ENCODE peak calls at places on chromosomes 3 and 15, in seven cellular contexts. Z is GM23338, Q is lung, A is PC-9, P is keratinocyte, G is psoas muscle, M is neuronal stem cell. N is an unnamed sample.

GRCh38 chr3:23944861-23945652 is at the start of gene NR1D2:
- DNase-seq in Z (peak), Q (peak), A (peak), P (no peak), G (peak), M (peak), N (no peak)

GRCh38 chr15:44489464-44489863 is 47.5 kb upstream of the EIF3J start:
- DNase-seq in Z (no peak), Q (no peak), A (peak), P (peak), G (no peak), M (no peak), N (no peak)

GRCh38 chr15:34682673-34683072 is 72.1 kb downstream of the GJD2 start:
- DNase-seq in Z (no peak), Q (no peak), A (peak), P (peak), G (no peak), M (no peak), N (peak)

GRCh38 chr15:70762469-70763119 is 764 bp downstream of the UACA start:
- DNase-seq in Z (peak), Q (no peak), A (peak), P (no peak), G (peak), M (peak), N (no peak)

GRCh38 chr3:127456471-127457093 is 134.0 kb downstream of the TPRA1 start:
- DNase-seq in Z (peak), Q (no peak), A (no peak), P (peak), G (peak), M (no peak), N (peak)

GRCh38 chr15:68679961-68680371 is 101.2 kb downstream of the CORO2B start:
- DNase-seq in Z (no peak), Q (no peak), A (no peak), P (no peak), G (no peak), M (no peak), N (no peak)

GRCh38 chr3:331881-332280 is 135.3 kb downstream of the CHL1 start:
- DNase-seq in Z (no peak), Q (no peak), A (no peak), P (no peak), G (no peak), M (no peak), N (no peak)

GRCh38 chr15:39135989-39136388 is 444.9 kb upstream of the THBS1 start:
- DNase-seq in Z (no peak), Q (no peak), A (no peak), P (no peak), G (no peak), M (no peak), N (no peak)

GRCh38 chr15:71106802-71107500 is 8.3 kb upstream of the THSD4 start:
- DNase-seq in Z (no peak), Q (no peak), A (peak), P (no peak), G (no peak), M (no peak), N (no peak)

GRCh38 chr3:11548721-11549131 is 95.0 kb downstream of the VGLL4 start:
- DNase-seq in Z (no peak), Q (no peak), A (no peak), P (no peak), G (no peak), M (no peak), N (no peak)

GRCh38 chr15:67882487-67883227 is 42.8 kb upstream of the RNU6-1 start:
- DNase-seq in Z (no peak), Q (no peak), A (no peak), P (no peak), G (no peak), M (no peak), N (no peak)

GRCh38 chr3:187979543-187979942 is 174.4 kb upstream of the LPP start:
- DNase-seq in Z (no peak), Q (no peak), A (no peak), P (no peak), G (no peak), M (no peak), N (no peak)

GRCh38 chr3:17213102-17213501 is 328.3 kb downstream of the PLCL2 start:
- DNase-seq in Z (no peak), Q (no peak), A (peak), P (no peak), G (no peak), M (no peak), N (peak)

GRCh38 chr15:70494861-70495571 is 268.3 kb downstream of the UACA start:
- DNase-seq in Z (no peak), Q (no peak), A (peak), P (peak), G (no peak), M (no peak), N (peak)

GRCh38 chr3:195094211-195094921 is 176.6 kb downstream of the XXYLT1 start:
- DNase-seq in Z (peak), Q (no peak), A (no peak), P (no peak), G (peak), M (no peak), N (no peak)

GRCh38 chr3:147002721-147003120 is 397.6 kb upstream of the PLSCR5 start:
- DNase-seq in Z (no peak), Q (no peak), A (no peak), P (no peak), G (no peak), M (no peak), N (no peak)

GRCh38 chr3:195896361-195897080 is 11.8 kb downstream of the TNK2 start:
- DNase-seq in Z (peak), Q (no peak), A (no peak), P (no peak), G (peak), M (no peak), N (no peak)

GRCh38 chr3:180296971-180297370 is 260.2 kb upstream of the PEX5L start:
- DNase-seq in Z (no peak), Q (no peak), A (no peak), P (no peak), G (no peak), M (no peak), N (no peak)
- H3K27ac ChIP-seq in Z (no peak), Q (no peak), A (no peak), P (no peak), G (no peak), M (no peak), N (no peak)

DNA sequence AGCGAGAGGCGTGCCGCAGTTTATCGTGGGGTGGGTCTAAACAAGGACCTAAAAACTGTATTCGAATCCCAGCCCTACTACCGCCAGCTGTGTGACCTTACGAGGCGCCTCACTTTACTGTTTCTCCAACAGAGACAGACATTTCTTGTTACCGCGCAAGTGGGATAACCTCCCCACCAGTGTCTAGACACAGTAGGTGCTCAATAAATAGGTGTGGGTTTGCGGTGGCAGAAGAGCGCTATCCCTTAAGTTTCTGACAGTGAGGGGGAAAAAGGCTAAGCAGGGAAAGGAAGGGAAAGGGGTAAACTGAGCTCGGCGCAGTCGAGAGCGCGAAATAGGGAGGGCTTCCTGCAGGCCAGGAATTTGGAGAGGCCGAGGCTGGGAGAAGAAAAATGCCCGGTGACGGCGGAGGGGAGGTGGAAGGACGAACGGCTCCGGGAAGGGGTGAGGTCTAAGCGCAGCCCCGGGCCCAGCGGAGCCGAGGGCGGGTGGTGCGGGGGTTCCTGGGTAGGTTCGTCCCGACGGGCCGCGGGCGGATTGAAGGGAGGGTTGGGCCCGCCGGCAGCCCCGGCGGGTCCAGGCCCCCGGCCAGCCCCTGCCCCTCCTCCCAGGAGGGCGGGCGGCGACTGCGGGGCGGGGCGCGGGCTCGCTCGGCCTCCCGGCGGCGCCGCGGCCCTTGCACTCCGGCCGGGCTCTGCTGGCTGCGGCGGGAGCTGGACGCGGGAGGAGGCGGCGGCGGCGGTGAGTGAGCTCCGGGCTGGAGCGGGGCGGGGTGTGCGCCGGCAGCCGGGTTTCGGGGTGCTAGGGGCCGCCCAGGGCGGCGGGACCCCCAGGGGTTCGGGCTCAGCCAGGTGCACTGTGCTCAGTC is at the start of gene CGNL1:
- DNase-seq in Z (peak), Q (no peak), A (no peak), P (no peak), G (peak), M (peak), N (no peak)
- H3K27ac ChIP-seq in Z (no peak), Q (peak), A (no peak), P (no peak), G (no peak), M (no peak), N (no peak)

GRCh38 chr15:51876169-51876568 is 46.7 kb downstream of the TMOD3 start:
- DNase-seq in Z (no peak), Q (no peak), A (no peak), P (peak), G (no peak), M (no peak), N (peak)
- H3K27ac ChIP-seq in Z (no peak), Q (no peak), A (peak), P (peak), G (no peak), M (no peak), N (peak)

DNA sequence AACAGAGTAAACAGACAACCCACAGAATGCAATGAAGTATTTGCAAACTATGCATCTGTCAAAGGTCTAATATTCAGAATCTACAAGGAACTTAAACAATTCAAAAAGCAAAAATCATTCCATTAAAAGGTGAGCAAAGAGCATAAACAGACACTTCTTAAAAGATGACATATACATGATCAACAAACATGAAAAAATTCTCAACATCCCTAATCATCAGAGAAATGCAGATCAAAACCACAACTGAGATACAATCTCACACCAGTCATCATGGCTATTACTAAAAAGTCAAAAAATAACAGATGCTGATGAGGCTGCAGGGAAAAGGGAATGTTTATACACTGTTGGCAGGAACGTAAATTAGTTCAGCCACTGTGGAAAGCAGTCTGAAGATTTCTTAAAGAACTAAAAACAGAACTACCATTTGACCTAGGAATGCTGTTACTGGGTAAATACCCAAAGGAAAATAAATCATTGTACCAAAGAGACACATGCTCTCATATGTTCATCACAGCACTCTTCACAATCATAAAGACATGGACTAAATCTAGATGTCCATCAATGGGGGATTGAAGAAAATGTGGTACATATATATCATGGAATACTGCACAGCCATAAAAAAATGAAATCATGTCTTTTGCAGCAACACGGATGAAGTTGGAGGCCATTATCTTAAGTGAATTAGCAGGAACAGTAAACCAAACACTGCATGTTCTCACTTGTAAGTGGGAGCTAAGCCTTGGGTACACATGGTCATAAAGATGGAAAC is 393.3 kb upstream of the CBLB start:
- DNase-seq in Z (no peak), Q (no peak), A (no peak), P (no peak), G (no peak), M (no peak), N (no peak)
- H3K27ac ChIP-seq in Z (no peak), Q (no peak), A (no peak), P (no peak), G (no peak), M (no peak), N (no peak)

DNA sequence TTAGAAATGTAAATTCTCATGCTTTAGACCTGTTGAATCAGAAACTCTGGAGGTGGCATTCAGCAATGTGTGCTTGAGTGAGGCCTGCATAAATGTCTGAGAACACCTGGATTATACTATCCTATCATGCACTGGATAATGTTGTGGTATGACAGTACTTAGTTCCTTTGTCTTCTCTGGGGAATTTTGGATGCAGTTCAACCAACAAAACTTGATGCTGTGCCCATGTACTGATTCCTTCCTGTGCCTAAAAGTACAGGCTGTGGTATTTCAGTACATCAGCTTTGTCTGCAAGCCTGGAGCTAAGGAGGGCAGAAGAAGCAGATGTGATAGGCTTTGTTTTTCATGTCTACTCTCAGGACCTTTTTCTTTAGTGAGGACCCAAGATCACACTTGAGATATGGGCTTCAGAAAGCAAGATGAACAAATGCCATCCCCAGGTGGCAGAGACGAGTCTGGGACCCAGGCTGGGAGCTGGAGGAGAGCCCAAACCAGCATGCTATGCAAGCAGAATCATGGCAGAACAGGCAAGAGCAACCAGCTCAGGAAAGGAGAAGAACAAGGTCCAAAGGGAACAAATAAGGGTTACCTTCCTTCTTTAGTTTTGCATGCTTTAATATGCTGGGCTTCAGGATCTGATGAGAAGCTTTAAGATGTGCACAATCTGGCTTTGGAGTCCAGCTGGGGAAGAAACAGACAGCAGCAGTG is 124.7 kb downstream of the MYRIP start:
- DNase-seq in Z (no peak), Q (no peak), A (no peak), P (no peak), G (no peak), M (no peak), N (no peak)
- H3K27ac ChIP-seq in Z (no peak), Q (no peak), A (no peak), P (no peak), G (no peak), M (no peak), N (no peak)

GRCh38 chr15:80776420-80777045 is 2.6 kb upstream of the CEMIP start:
- DNase-seq in Z (peak), Q (peak), A (no peak), P (no peak), G (peak), M (peak), N (no peak)

GRCh38 chr15:80778621-80778963 is 578 bp upstream of the CEMIP start:
- DNase-seq in Z (no peak), Q (no peak), A (peak), P (no peak), G (no peak), M (no peak), N (no peak)

GRCh38 chr15:80777836-80778620 is 1.1 kb upstream of the CEMIP start:
- DNase-seq in Z (no peak), Q (no peak), A (peak), P (no peak), G (no peak), M (no peak), N (no peak)

GRCh38 chr15:80775340-80775739 is 3.8 kb upstream of the CEMIP start:
- DNase-seq in Z (no peak), Q (no peak), A (no peak), P (no peak), G (no peak), M (no peak), N (no peak)

GRCh38 chr15:80777137-80777536 is 2.0 kb upstream of the CEMIP start:
- DNase-seq in Z (no peak), Q (no peak), A (peak), P (no peak), G (no peak), M (no peak), N (peak)
- H3K27ac ChIP-seq in Z (no peak), Q (peak), A (peak), P (peak), G (peak), M (no peak), N (peak)

GRCh38 chr3:177523072-177523675 is 325.9 kb upstream of the TBL1XR1 start:
- DNase-seq in Z (no peak), Q (no peak), A (peak), P (no peak), G (no peak), M (no peak), N (no peak)

GRCh38 chr3:177523991-177524438 is 326.7 kb upstream of the TBL1XR1 start:
- DNase-seq in Z (no peak), Q (no peak), A (peak), P (no peak), G (no peak), M (no peak), N (no peak)

GRCh38 chr3:177525414-177525813 is 328.1 kb upstream of the TBL1XR1 start:
- DNase-seq in Z (no peak), Q (no peak), A (no peak), P (no peak), G (no peak), M (no peak), N (no peak)

GRCh38 chr3:177525987-177526712 is 328.9 kb upstream of the TBL1XR1 start:
- DNase-seq in Z (no peak), Q (no peak), A (peak), P (no peak), G (no peak), M (no peak), N (no peak)

GRCh38 chr3:177524742-177525141 is 327.5 kb upstream of the TBL1XR1 start:
- DNase-seq in Z (no peak), Q (no peak), A (no peak), P (no peak), G (no peak), M (no peak), N (no peak)
- H3K27ac ChIP-seq in Z (no peak), Q (no peak), A (peak), P (no peak), G (peak), M (no peak), N (peak)

DNA sequence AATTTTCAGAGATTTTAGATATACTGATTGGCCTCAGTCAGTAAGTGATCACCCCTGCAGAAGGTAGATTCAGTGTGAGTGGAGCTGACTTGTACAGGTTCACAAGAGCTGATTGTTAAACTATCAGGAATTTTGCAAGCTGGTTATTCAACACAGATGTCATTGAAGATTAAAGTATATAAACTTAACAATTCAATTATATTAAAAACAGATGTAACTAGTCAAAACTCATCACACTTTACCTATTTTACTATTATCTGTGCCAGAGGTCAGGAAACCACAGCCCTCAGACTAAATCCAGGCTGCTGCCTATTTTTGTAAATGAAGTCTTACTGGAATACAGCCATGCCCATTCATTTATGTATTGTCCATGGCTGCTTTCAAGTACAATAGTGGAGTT is 429.2 kb upstream of the PDZRN3 start:
- DNase-seq in Z (no peak), Q (no peak), A (no peak), P (no peak), G (no peak), M (no peak), N (no peak)
- H3K27ac ChIP-seq in Z (no peak), Q (no peak), A (no peak), P (no peak), G (no peak), M (no peak), N (no peak)